ENCODE peak calls at places on chromosomes 5 and 9, in nine cellular contexts. G is AG09309; C is RWPE1; Y is AG10803; O is stimulated activated CD4-positive, alpha-beta T cell treated with anti-CD3 and anti-CD28 coated beads, Interleukin-4, amount 100 ng/mL, for 48 hours; Z is substantia nigra; U is AG04450; A is activated T-helper 1 cell treated with anti-CD3 and anti-CD28 coated beads, Interleukin-2, amount 50 U/mL, for 16 hours; V is cerebellum. Q is an unnamed sample.

GRCh38 chr9:33082135-33082534 is 5.7 kb upstream of the SMU1 start:
- DNase-seq in Y (no peak), U (no peak), G (no peak), C (no peak), V (no peak), A (no peak), O (no peak), Z (no peak), Q (no peak)

GRCh38 chr5:439636-440035 is 3.3 kb upstream of the EXOC3 start:
- DNase-seq in V (no peak), A (no peak), Z (no peak), G (no peak), C (no peak), Y (no peak), U (no peak), O (no peak), Q (no peak)

GRCh38 chr9:106220415-106220814 is 526.1 kb downstream of the TMEM38B start:
- DNase-seq in V (no peak), U (no peak), A (no peak), Y (no peak), Z (no peak), O (no peak), C (no peak), G (no peak), Q (no peak)

GRCh38 chr5:176816043-176816745 is 5.8 kb downstream of the UNC5A start:
- DNase-seq in G (no peak), O (no peak), A (no peak), U (no peak), Z (no peak), Y (no peak), C (no peak), V (no peak), Q (no peak)

GRCh38 chr9:22244141-22245011 is 202.2 kb upstream of the DMRTA1 start:
- DNase-seq in Z (no peak), O (peak; percentile 10), U (no peak), V (no peak), Y (peak; percentile 67), G (no peak), C (peak; percentile 47), A (no peak), Q (no peak)

GRCh38 chr5:173108914-173109313 is 35.4 kb upstream of the BNIP1 start:
- DNase-seq in A (no peak), V (no peak), Z (no peak), U (no peak), Y (no peak), C (no peak), O (no peak), G (no peak), Q (no peak)

GRCh38 chr9:98442541-98442940 is 187.1 kb upstream of the TBC1D2 start:
- DNase-seq in G (no peak), U (no peak), A (no peak), O (no peak), Y (no peak), Z (no peak), V (no peak), C (no peak), Q (no peak)

GRCh38 chr9:111897831-111898144 is 1.2 kb downstream of the UGCG start:
- DNase-seq in A (no peak), G (no peak), Y (peak; percentile 51), Z (no peak), U (no peak), V (no peak), O (no peak), C (no peak), Q (no peak)

GRCh38 chr9:79570449-79571308 is 1.1 kb upstream of the TLE4 start:
- DNase-seq in C (peak; percentile 45), A (peak; percentile 11), U (no peak), O (peak; percentile 32), Y (peak; percentile 59), G (no peak), V (peak; percentile 11), Z (peak; percentile 60), Q (peak; percentile 35)

GRCh38 chr9:77433675-77434445 is 214.3 kb downstream of the GNA14 start:
- DNase-seq in C (peak; percentile 80), V (peak; percentile 71), Z (no peak), G (no peak), Y (peak; percentile 74), O (peak; percentile 30), U (no peak), A (no peak), Q (peak; percentile 49)

GRCh38 chr5:172593306-172593705 is 47.8 kb upstream of the NEURL1B start:
- DNase-seq in Z (no peak), Y (no peak), U (no peak), O (no peak), V (no peak), C (no peak), G (no peak), A (no peak), Q (no peak)

GRCh38 chr5:59157001-59157527 is 574.2 kb downstream of the RAB3C start:
- DNase-seq in U (no peak), Y (no peak), V (no peak), A (no peak), Z (no peak), C (no peak), O (no peak), G (no peak), Q (no peak)

Q was measured in tibial nerve.